ENCODE peak calls at places on chromosomes 2 and 18, in nine cellular contexts. P is aorta; S is CD8-positive, alpha-beta T cell; J is SK-N-SH; B is osteoblast; R is CD4-positive, alpha-beta memory T cell; Z is heart left ventricle; O is tibial nerve; V is body of pancreas. L is an unnamed sample.

GRCh38 chr18:57631697-57632096 is 10.1 kb upstream of the NARS1 start:
- DNase-seq in S (no peak), O (no peak), P (no peak), J (no peak), V (no peak), R (no peak), Z (no peak), B (no peak), L (no peak)

GRCh38 chr2:191064590-191064989 is 50.6 kb upstream of the STAT1 start:
- DNase-seq in O (no peak), V (no peak), P (no peak), Z (no peak), J (no peak), R (peak; percentile 17), B (no peak), S (no peak), L (no peak)

GRCh38 chr2:37415128-37415817 is 70.8 kb downstream of the QPCT start:
- DNase-seq in V (no peak), R (no peak), B (peak; percentile 15), P (no peak), O (no peak), J (peak; percentile 49), Z (no peak), S (no peak), L (no peak)

GRCh38 chr2:119586085-119586484 is 41.8 kb downstream of the CFAP221 start:
- DNase-seq in V (no peak), R (no peak), B (no peak), J (no peak), S (no peak), Z (no peak), O (no peak), P (no peak), L (no peak)

GRCh38 chr2:108377815-108378630 is at the start of gene SULT1C4:
- DNase-seq in O (peak; percentile 22), J (peak; percentile 70), B (no peak), V (peak; percentile 24), Z (peak; percentile 76), P (peak; percentile 78), R (no peak), S (no peak), L (no peak)

GRCh38 chr2:47086054-47086471 is 69.0 kb downstream of the STPG4 start:
- DNase-seq in S (no peak), J (peak; percentile 52), R (no peak), B (no peak), O (no peak), Z (no peak), P (no peak), V (peak; percentile 40), L (no peak)

GRCh38 chr2:126894585-126895182 is 4.0 kb upstream of the TEX51 start:
- DNase-seq in Z (peak; percentile 7), B (no peak), J (no peak), S (no peak), P (no peak), O (no peak), R (no peak), V (no peak), L (peak; percentile 2)

GRCh38 chr18:35110554-35111058 is 69.4 kb downstream of the MAPRE2 start:
- DNase-seq in B (no peak), V (no peak), J (no peak), P (no peak), O (no peak), R (no peak), Z (no peak), S (no peak), L (no peak)

GRCh38 chr18:27558388-27559158 is 373.5 kb upstream of the CHST9 start:
- DNase-seq in O (no peak), P (no peak), S (no peak), Z (no peak), R (no peak), J (no peak), B (no peak), V (no peak), L (no peak)

GRCh38 chr2:233699424-233700027 is 6.8 kb downstream of the UGT1A6 start:
- DNase-seq in P (no peak), B (no peak), O (no peak), R (no peak), V (no peak), S (no peak), Z (no peak), J (no peak), L (no peak)

GRCh38 chr2:49914281-49914680 is 760.0 kb upstream of the FSHR start:
- DNase-seq in R (no peak), S (no peak), J (no peak), B (no peak), V (no peak), O (no peak), P (no peak), Z (no peak), L (no peak)

GRCh38 chr18:69492861-69493260 is 92.2 kb downstream of the DOK6 start:
- DNase-seq in O (no peak), Z (no peak), V (no peak), P (no peak), J (no peak), R (no peak), S (no peak), B (no peak), L (no peak)

GRCh38 chr18:38198956-38199355 is 633.4 kb upstream of the CELF4 start:
- DNase-seq in P (no peak), Z (no peak), J (no peak), S (no peak), B (no peak), O (no peak), V (no peak), R (no peak), L (peak; percentile 9)

GRCh38 chr2:4693266-4693665 is 989.9 kb downstream of the DCDC2C start:
- DNase-seq in V (no peak), Z (no peak), R (no peak), S (no peak), J (no peak), B (no peak), O (no peak), P (no peak), L (no peak)

GRCh38 chr2:4690913-4691312 is 987.5 kb downstream of the DCDC2C start:
- DNase-seq in V (no peak), R (no peak), B (no peak), O (no peak), S (no peak), P (no peak), Z (no peak), J (no peak), L (no peak)

GRCh38 chr2:4695281-4695861 is 992.0 kb downstream of the DCDC2C start:
- DNase-seq in J (no peak), R (no peak), P (no peak), B (no peak), V (no peak), S (no peak), O (no peak), Z (no peak), L (no peak)
- H3K4me1 ChIP-seq in J (no peaks in the 10 kb centered on the region), R (no peaks in the 10 kb centered on the region), P (no peaks in the 10 kb centered on the region), B (no peaks in the 10 kb centered on the region), V (peaks cover 10% of the 10 kb centered on the region), S (no peaks in the 10 kb centered on the region), O (no peaks in the 10 kb centered on the region), Z (no peaks in the 10 kb centered on the region), L (no peaks in the 10 kb centered on the region)

GRCh38 chr2:29065479-29065847 is 8.9 kb downstream of the PCARE start:
- DNase-seq in Z (no peak), R (no peak), O (no peak), B (no peak), J (peak; percentile 54), P (no peak), S (no peak), V (no peak), L (no peak)

GRCh38 chr2:29066271-29066860 is 8.0 kb downstream of the PCARE start:
- DNase-seq in R (no peak), B (no peak), P (no peak), S (no peak), V (peak; percentile 50), O (peak; percentile 42), Z (no peak), J (no peak), L (no peak)

GRCh38 chr2:29063646-29064372 is 10.5 kb downstream of the PCARE start:
- DNase-seq in S (no peak), V (peak; percentile 43), B (peak; percentile 83), R (no peak), Z (no peak), P (no peak), J (no peak), O (peak; percentile 57), L (peak; percentile 72)

GRCh38 chr2:29063056-29063455 is 11.3 kb downstream of the PCARE start:
- DNase-seq in P (no peak), R (no peak), B (no peak), J (no peak), V (peak; percentile 70), S (no peak), Z (no peak), O (peak; percentile 21), L (no peak)

DNA sequence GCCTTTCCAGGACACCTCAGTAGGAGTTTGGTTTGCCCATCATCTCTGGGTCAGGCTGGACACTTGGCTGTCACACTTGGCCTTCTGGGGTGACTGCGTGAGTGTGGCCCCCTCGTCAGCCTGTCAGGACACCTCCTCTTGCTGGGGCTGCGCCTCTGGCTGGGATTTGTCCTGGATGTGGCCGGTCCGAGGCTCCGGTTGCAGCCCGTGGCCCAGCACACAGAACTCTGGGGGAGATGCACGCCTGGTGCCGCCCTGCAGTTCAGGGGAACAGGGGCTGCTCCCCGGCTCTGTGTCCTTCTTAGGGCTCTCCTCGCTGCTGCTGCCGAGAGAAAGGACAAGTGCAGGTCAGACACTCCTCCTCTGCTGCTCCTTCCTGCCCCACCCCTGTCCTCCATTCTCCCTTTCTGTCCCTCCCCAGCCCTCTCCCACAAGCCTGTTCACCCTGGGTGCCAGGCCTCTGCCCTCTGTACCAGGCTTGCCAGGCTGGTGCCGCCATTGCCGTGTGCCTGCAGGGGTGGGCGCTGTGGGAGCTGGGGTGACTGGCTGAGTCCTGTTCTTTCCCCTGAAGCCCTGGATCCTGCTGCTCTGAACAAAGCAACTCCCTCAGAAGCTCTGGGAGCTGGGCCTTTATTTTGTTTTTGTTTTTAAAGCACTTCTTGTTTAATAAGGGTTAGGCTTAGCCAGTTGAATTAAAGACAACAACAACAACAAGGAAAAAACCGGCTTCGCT is 9.4 kb downstream of the PCARE start:
- DNase-seq in J (peak; percentile 47), Z (no peak), V (no peak), B (peak; percentile 78), R (no peak), P (no peak), S (no peak), O (no peak), L (no peak)
- H3K4me3 ChIP-seq in J (no peak overlapping the region), Z (no peak overlapping the region), V (no peak overlapping the region), B (no peak overlapping the region), R (no peak overlapping the region), P (no peak overlapping the region), S (no peak overlapping the region), O (peak overlapping the region; percentile 7), L (no peak overlapping the region)

DNA sequence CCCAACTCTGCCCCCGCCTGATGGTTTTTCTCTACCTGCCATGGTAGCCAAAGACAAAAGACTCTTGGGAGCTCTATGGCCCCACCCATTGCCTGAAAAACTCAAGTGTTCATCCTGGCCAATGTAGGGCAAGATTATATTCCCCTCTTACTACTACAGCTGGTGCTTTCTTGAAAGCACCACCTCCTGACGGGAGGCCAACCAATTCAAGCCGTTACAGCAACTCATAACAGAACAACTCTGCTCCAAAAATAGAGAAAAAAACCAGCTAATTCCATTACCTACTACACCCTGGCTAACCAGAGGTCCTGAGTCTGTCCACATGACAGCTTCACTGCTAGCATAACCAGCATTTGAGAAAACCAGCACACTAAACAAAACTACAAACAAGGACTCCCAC is 127.5 kb upstream of the GAREM1 start:
- DNase-seq in Z (no peak), J (no peak), O (no peak), B (no peak), P (no peak), R (no peak), S (no peak), V (no peak), L (no peak)
- H3K27me3 ChIP-seq in Z (no peaks in the 10 kb centered on the region), J (no peaks in the 10 kb centered on the region), O (no peaks in the 10 kb centered on the region), B (no peaks in the 10 kb centered on the region), P (no peaks in the 10 kb centered on the region), R (no peaks in the 10 kb centered on the region), S (no peaks in the 10 kb centered on the region), V (no peaks in the 10 kb centered on the region), L (peaks cover 6% of the 10 kb centered on the region)

GRCh38 chr18:77013777-77014525 is 118.6 kb downstream of the MBP start:
- DNase-seq in S (no peak), V (peak; percentile 64), O (peak; percentile 78), J (no peak), B (no peak), R (no peak), Z (peak; percentile 52), P (peak; percentile 63), L (no peak)
- H3K4me1 ChIP-seq in S (no peaks in the 10 kb centered on the region), V (peaks cover 4% of the 10 kb centered on the region), O (peaks cover 22% of the 10 kb centered on the region), J (no peaks in the 10 kb centered on the region), B (no peaks in the 10 kb centered on the region), R (no peaks in the 10 kb centered on the region), Z (peaks cover 11% of the 10 kb centered on the region), P (no peaks in the 10 kb centered on the region), L (no peaks in the 10 kb centered on the region)

L was measured in HAP-1.